ENCODE peak calls at places on chromosome 11, in eight cellular contexts. G, K, D, N, C, B, P and J are unnamed samples.

GRCh38 chr11:78080818-78081495 is 1.3 kb upstream of the NDUFC2 start:
- DNase-seq in K (no peak), N (no peak), D (no peak), C (no peak), P (no peak), G (no peak), B (no peak), J (no peak)

GRCh38 chr11:117887431-117888139 is 11.1 kb upstream of the FXYD6 start:
- DNase-seq in C (no peak), P (no peak), B (peak; percentile 57), N (no peak), D (no peak), G (no peak), K (no peak), J (no peak)

GRCh38 chr11:122977455-122978302 is 4.0 kb downstream of the BSX start:
- DNase-seq in B (peak; percentile 48), K (no peak), N (no peak), P (no peak), C (no peak), G (no peak), D (peak; percentile 68), J (no peak)

GRCh38 chr11:44766112-44766971 is 39.6 kb downstream of the TSPAN18 start:
- DNase-seq in B (no peak), D (no peak), N (no peak), C (no peak), G (no peak), K (no peak), P (no peak), J (no peak)

GRCh38 chr11:131640320-131640719 is 269.9 kb downstream of the NTM start:
- DNase-seq in D (no peak), K (no peak), G (no peak), N (no peak), P (no peak), B (no peak), C (no peak), J (no peak)

GRCh38 chr11:120511804-120512726 is 517 bp downstream of the GRIK4 start:
- DNase-seq in P (no peak), B (peak; percentile 41), N (peak; percentile 47), K (no peak), D (peak; percentile 45), G (no peak), C (no peak), J (no peak)

GRCh38 chr11:28585007-28585406 is 476.8 kb downstream of the METTL15 start:
- DNase-seq in C (no peak), G (no peak), B (no peak), P (no peak), K (no peak), D (no peak), N (no peak), J (no peak)

GRCh38 chr11:100557830-100558611 is 129.1 kb upstream of the ARHGAP42 start:
- DNase-seq in K (no peak), G (no peak), D (no peak), N (no peak), B (no peak), C (no peak), P (no peak), J (no peak)

GRCh38 chr11:101706541-101706940 is 122.7 kb upstream of the TRPC6 start:
- DNase-seq in C (no peak), G (no peak), B (no peak), P (no peak), K (no peak), D (no peak), N (no peak), J (no peak)

GRCh38 chr11:125946712-125947418 is 1.0 kb downstream of the VSIG10L2 start:
- DNase-seq in N (no peak), G (no peak), B (no peak), P (no peak), K (no peak), C (no peak), D (no peak), J (no peak)

GRCh38 chr11:111360150-111361043 is 18.7 kb downstream of the POU2AF1 start:
- DNase-seq in G (no peak), N (no peak), K (no peak), P (no peak), B (no peak), C (no peak), D (no peak), J (no peak)

GRCh38 chr11:67644042-67644441 is 4.5 kb upstream of the TBX10 start:
- DNase-seq in P (no peak), G (peak; percentile 26), K (no peak), C (no peak), D (peak; percentile 22), N (no peak), B (no peak), J (no peak)

GRCh38 chr11:9799901-9800300 is 136.0 kb downstream of the SWAP70 start:
- DNase-seq in G (no peak), K (no peak), N (no peak), P (no peak), B (no peak), D (no peak), C (no peak), J (no peak)

GRCh38 chr11:41189711-41190477 is 269.6 kb downstream of the LRRC4C start:
- DNase-seq in K (no peak), G (no peak), N (peak; percentile 1), D (no peak), B (no peak), P (no peak), C (no peak), J (no peak)

GRCh38 chr11:63779044-63779443 is 10.5 kb upstream of the ZFTA start:
- DNase-seq in B (no peak), G (no peak), K (no peak), N (no peak), C (no peak), D (no peak), P (no peak), J (no peak)

GRCh38 chr11:61688368-61689163 is 8.4 kb downstream of the DAGLA start:
- DNase-seq in D (no peak), K (no peak), G (no peak), N (peak; percentile 43), P (no peak), B (no peak), C (no peak), J (no peak)

GRCh38 chr11:127485541-127485940 is 485.0 kb upstream of the KIRREL3 start:
- DNase-seq in N (no peak), B (no peak), K (no peak), P (no peak), D (no peak), G (no peak), C (no peak), J (no peak)

GRCh38 chr11:18599739-18600230 is at the start of gene MISFA:
- DNase-seq in D (no peak), C (no peak), P (no peak), N (no peak), K (no peak), B (no peak), G (no peak), J (no peak)

GRCh38 chr11:64713031-64713780 is 9.8 kb downstream of the NRXN2 start:
- DNase-seq in N (no peak), B (peak; percentile 63), C (no peak), P (no peak), K (no peak), G (no peak), D (peak; percentile 39), J (no peak)

GRCh38 chr11:131579932-131580387 is 209.5 kb downstream of the NTM start:
- DNase-seq in C (no peak), P (no peak), G (peak; percentile 17), K (no peak), B (peak; percentile 77), D (peak; percentile 70), N (peak; percentile 49), J (no peak)

GRCh38 chr11:44615913-44616806 is 50.7 kb downstream of the CD82 start:
- DNase-seq in D (no peak), G (no peak), C (no peak), B (no peak), N (no peak), P (no peak), K (no peak), J (no peak)

GRCh38 chr11:71112990-71113389 is 139.4 kb downstream of the SHANK2 start:
- DNase-seq in C (no peak), D (no peak), P (no peak), G (no peak), K (no peak), N (no peak), B (no peak), J (no peak)

GRCh38 chr11:26764315-26764714 is 42.5 kb upstream of the SLC5A12 start:
- DNase-seq in P (no peak), C (no peak), N (no peak), G (no peak), D (no peak), B (no peak), K (no peak), J (no peak)